ENCODE peak calls at places on chromosomes 2 and 18, in four cellular contexts. W is fibroblast of the aortic adventitia, I is foreskin fibroblast, E is hepatocyte. B is an unnamed sample.

GRCh38 chr2:217934321-217935131 is 68.3 kb downstream of the TNS1 start:
- DNase-seq in W (peak), I (peak), E (no peak), B (no peak)

GRCh38 chr18:55265916-55266488 is 306.7 kb upstream of the CCDC68 start:
- DNase-seq in W (no peak), E (no peak), I (peak), B (no peak)

GRCh38 chr18:63379639-63379962 is 12.6 kb upstream of the KDSR start:
- DNase-seq in E (no peak), W (no peak), I (no peak), B (no peak)

GRCh38 chr2:41932241-41933034 is 115.4 kb upstream of the PKDCC start:
- DNase-seq in E (peak), W (peak), I (peak), B (no peak)

GRCh38 chr2:148546270-148546669 is 98.3 kb upstream of the EPC2 start:
- DNase-seq in I (no peak), W (no peak), E (no peak), B (no peak)

GRCh38 chr2:156385242-156385641 is 50.9 kb upstream of the GPD2 start:
- DNase-seq in E (no peak), W (no peak), I (no peak), B (no peak)

GRCh38 chr2:49954074-49954473 is 799.8 kb upstream of the FSHR start:
- DNase-seq in W (no peak), E (no peak), I (no peak), B (no peak)

GRCh38 chr2:26395394-26395793 is 6.3 kb upstream of the DRC1 start:
- DNase-seq in W (no peak), I (no peak), E (no peak), B (no peak)

GRCh38 chr2:48940606-48941005 is 185.1 kb upstream of the LHCGR start:
- DNase-seq in I (no peak), W (no peak), E (peak), B (no peak)

GRCh38 chr2:136114392-136114791 is 3.6 kb downstream of the CXCR4 start:
- DNase-seq in E (peak), W (no peak), I (no peak), B (no peak)

GRCh38 chr2:237283136-237283928 is 130.6 kb downstream of the COL6A3 start:
- DNase-seq in E (no peak), W (peak), I (peak), B (no peak)

GRCh38 chr2:241257419-241258032 is 57.9 kb downstream of the HDLBP start:
- DNase-seq in I (no peak), E (no peak), W (peak), B (no peak)

GRCh38 chr18:69636529-69637301 is 236.0 kb downstream of the DOK6 start:
- DNase-seq in W (no peak), I (no peak), E (no peak), B (no peak)

GRCh38 chr18:72811047-72811446 is 56.7 kb downstream of the NETO1 start:
- DNase-seq in E (no peak), I (no peak), W (no peak), B (no peak)

GRCh38 chr2:234593636-234594035 is 96.8 kb upstream of the ARL4C start:
- DNase-seq in I (peak), E (no peak), W (no peak), B (no peak)

GRCh38 chr2:150571121-150571520 is 83.7 kb upstream of the RND3 start:
- DNase-seq in I (no peak), W (peak), E (no peak), B (no peak)

GRCh38 chr2:204018717-204019116 is 82.2 kb downstream of the ICOS start:
- DNase-seq in E (no peak), W (no peak), I (no peak), B (no peak)

GRCh38 chr18:25089470-25089869 is 262.5 kb downstream of the ZNF521 start:
- DNase-seq in E (no peak), W (no peak), I (no peak), B (no peak)

GRCh38 chr2:240322231-240322955 is 113.1 kb upstream of the GPC1 start:
- DNase-seq in I (no peak), E (peak), W (no peak), B (no peak)

GRCh38 chr2:241798631-241799521 is 10.1 kb upstream of the NEU4 start:
- DNase-seq in E (no peak), W (no peak), I (no peak), B (no peak)

GRCh38 chr2:234773764-234774409 is 177.9 kb upstream of the SH3BP4 start:
- DNase-seq in I (no peak), W (no peak), E (no peak), B (no peak)

GRCh38 chr18:11366410-11366809 is 217.0 kb upstream of the PIEZO2 start:
- DNase-seq in E (no peak), W (no peak), I (peak), B (no peak)

GRCh38 chr2:101002562-101003277 is 631 bp downstream of the RPL31 start:
- DNase-seq in I (no peak), W (peak), E (no peak), B (no peak)

GRCh38 chr2:229252280-229252679 is 18.8 kb downstream of the PID1 start:
- DNase-seq in E (no peak), I (no peak), W (no peak), B (no peak)

GRCh38 chr2:170965446-170966225 is 36.6 kb downstream of the GORASP2 start:
- DNase-seq in I (no peak), W (no peak), E (no peak), B (no peak)

GRCh38 chr2:3611611-3612010 is 16.7 kb downstream of the COLEC11 start:
- DNase-seq in W (no peak), E (no peak), I (no peak), B (no peak)

GRCh38 chr2:215651412-215651811 is 215.5 kb upstream of the FN1 start:
- DNase-seq in W (no peak), E (no peak), I (no peak), B (no peak)

GRCh38 chr2:176085861-176086771 is 2.4 kb upstream of the EVX2 start:
- DNase-seq in W (peak), E (peak), I (no peak), B (peak)

GRCh38 chr2:46981662-46982351 is 66.2 kb upstream of the MCFD2 start:
- DNase-seq in W (no peak), I (no peak), E (peak), B (no peak)

GRCh38 chr2:1605102-1605501 is 139.2 kb downstream of the PXDN start:
- DNase-seq in W (no peak), E (no peak), I (no peak), B (no peak)

GRCh38 chr18:13356032-13356431 is 137.5 kb downstream of the LDLRAD4 start:
- DNase-seq in E (no peak), W (no peak), I (no peak), B (no peak)

GRCh38 chr2:191869178-191869577 is 22.3 kb upstream of the CAVIN2 start:
- DNase-seq in E (peak), I (peak), W (no peak), B (peak)

GRCh38 chr2:236602678-236603077 is 33.1 kb downstream of the ACKR3 start:
- DNase-seq in I (no peak), E (no peak), W (no peak), B (no peak)

GRCh38 chr2:157318884-157319283 is 6.7 kb downstream of the ERMN start:
- DNase-seq in I (no peak), E (no peak), W (no peak), B (no peak)

GRCh38 chr2:238122287-238123217 is 15.9 kb upstream of the KLHL30 start:
- DNase-seq in W (no peak), E (no peak), I (no peak), B (no peak)

GRCh38 chr18:72799106-72799505 is 68.7 kb downstream of the NETO1 start:
- DNase-seq in I (peak), W (no peak), E (no peak), B (no peak)

GRCh38 chr2:85661139-85661858 is 6.7 kb downstream of the SFTPB start:
- DNase-seq in I (no peak), W (no peak), E (no peak), B (no peak)

GRCh38 chr2:203498161-203498560 is 36.9 kb downstream of the RAPH1 start:
- DNase-seq in I (peak), W (peak), E (peak), B (no peak)

DNA sequence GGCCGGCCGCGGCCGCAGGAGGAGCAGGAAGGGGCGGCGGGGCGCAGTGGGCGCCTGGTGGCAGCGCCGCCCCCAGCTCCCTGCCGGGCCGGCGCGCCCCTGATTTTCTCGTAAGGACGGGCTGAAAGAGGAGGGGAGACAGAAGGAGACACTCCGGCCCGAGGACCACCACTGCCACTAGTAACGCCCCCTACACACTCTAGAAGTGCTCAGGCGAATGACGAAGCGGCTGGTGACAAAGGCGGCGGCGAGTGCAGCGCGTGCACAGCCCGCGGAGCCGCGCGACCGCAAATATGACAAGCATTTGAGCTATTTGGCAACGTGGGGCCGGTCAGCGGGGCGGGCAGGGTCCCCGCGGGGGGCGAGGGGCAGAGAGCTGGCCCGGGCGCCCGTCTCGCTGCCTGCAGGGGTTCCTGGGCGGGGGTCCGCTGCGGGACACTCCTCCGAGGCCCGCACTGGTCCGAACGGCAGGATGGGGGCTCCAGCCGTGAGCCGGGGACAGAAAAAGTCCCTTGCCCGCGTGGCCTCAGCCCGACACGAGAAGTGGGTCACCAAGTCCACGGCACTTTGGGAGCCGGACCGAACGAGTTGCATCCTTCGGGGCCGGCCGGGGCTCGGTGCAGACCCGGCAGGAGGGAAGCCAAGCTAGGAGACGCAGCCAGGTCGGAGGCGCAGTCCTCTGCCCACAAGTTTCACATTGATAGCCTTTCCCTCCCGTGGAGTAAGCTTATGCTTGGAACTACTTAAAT is 524 bp upstream of the SERTAD2 start:
- DNase-seq in W (peak), I (peak), E (peak), B (peak)
- TF ChIP-seq CTCF in W (no peak), I (no peak), E (no peak), B (no peak)

DNA sequence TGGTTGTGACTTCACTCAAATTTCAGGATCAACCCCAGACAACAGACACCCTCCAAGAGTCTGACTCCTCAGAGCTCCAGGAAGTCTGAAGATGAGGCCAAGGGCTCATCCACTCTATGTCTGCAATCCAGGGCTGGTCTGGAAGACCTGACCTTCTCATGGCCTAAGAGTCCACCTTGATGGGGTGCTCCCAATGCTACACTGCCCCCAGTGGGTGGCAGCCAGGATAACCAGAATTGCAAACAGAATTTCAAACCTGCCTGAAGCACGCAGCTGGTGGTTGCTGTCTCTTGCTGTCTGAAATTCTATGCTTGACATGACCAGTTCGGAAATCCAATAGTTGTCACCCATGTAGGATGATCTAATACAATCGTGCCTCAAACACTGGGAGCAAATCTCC is 96.0 kb downstream of the UXS1 start:
- DNase-seq in W (peak), I (no peak), E (peak), B (peak)
- TF ChIP-seq CTCF in W (peak), I (peak), E (peak), B (peak)

GRCh38 chr2:57278451-57278850 is 768.2 kb upstream of the VRK2 start:
- DNase-seq in E (no peak), W (no peak), I (no peak), B (no peak)
- TF ChIP-seq CTCF in E (no peak), W (no peak), I (no peak), B (no peak)

GRCh38 chr2:120708944-120709607 is 26.6 kb upstream of the GLI2 start:
- DNase-seq in I (no peak), E (no peak), W (no peak), B (no peak)

GRCh38 chr2:120711694-120712093 is 24.0 kb upstream of the GLI2 start:
- DNase-seq in I (no peak), E (no peak), W (no peak), B (no peak)

GRCh38 chr2:120712180-120712678 is 23.4 kb upstream of the GLI2 start:
- DNase-seq in I (no peak), E (no peak), W (peak), B (no peak)

GRCh38 chr2:120709608-120710041 is 26.0 kb upstream of the GLI2 start:
- DNase-seq in W (peak), E (no peak), I (no peak), B (no peak)

DNA sequence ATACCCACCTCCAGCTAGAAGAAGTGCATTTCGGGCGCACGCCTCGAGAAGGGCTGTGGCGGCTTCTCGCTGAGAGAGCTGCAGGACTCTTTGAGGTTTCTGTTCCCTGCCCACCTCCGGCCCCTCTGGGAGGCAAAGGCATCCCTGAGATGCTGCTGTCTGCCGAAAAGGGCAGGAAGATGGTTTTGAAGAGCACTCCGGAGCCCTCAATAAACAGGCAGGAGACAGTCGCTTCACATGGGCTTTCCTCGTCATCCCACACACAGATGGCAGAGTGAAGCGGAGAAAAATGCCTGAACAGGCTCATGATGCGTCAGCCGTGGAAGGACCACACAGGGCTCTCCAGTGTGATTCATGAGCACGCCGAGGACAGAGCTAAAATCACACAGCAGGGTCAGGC is 25.4 kb upstream of the GLI2 start:
- DNase-seq in E (no peak), I (peak), W (no peak), B (no peak)
- TF ChIP-seq CTCF in E (no peak), I (no peak), W (no peak), B (no peak)

DNA sequence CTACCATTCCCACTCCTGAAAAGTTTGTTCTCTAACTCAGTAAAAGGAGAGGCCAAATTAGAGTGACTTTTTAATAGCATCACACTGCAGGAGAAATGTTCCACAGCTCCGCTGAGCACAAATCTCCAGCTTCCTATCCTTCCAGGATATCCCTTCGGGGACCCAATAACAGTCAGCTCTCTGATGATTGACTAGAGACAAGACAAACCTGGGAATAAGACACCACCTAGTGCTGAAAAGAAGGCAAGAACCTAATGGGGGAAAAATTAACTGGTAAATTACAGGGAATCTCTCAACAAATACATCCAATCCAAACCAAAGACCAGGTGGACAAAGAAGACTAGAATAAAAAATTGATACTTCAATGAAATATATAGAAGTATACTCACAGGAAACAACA is 977.1 kb upstream of the SOX11 start:
- DNase-seq in I (no peak), E (no peak), W (no peak), B (no peak)
- TF ChIP-seq CTCF in I (no peak), E (peak), W (no peak), B (no peak)

DNA sequence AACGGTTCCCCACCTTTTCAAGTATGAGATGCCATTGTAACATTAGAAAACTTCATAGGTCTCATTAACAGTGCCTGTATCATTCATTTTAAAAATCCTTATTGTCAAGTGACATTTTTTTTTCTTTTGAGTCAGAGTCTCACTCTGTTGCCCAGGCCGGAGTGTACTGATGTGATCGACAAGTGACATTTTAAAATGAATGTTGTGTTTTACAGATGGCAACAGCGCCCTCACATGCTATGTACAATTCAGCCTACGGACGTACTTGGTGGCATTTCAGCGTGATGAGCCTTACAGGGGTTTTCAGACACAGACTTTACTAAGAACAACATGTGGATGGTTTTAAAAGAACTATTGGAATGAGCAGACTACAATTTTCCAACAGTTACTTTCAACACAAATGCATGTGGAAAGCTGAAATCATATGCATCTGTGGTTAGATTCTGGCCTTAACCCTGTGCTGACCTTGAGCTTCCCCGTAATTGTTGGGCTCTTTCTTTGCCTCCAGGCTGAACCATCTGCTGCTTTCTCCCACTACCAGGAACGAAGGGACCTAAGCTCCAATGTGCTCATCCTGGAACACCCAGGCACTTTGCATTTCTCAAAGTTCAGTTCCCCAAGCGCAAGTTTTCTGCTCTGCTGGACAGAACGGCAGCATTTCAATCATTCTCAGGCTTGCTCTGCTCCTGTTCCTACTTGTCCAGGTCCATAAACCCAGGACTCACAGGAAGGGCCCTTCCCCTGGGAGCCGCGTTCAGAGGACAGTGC is 119.9 kb upstream of the NDUFV2 start:
- DNase-seq in W (peak), E (peak), I (peak), B (peak)
- TF ChIP-seq CTCF in W (peak), E (peak), I (peak), B (peak)

GRCh38 chr2:159201321-159202063 is 85.0 kb downstream of the WDSUB1 start:
- DNase-seq in I (peak), E (no peak), W (peak), B (no peak)
- TF ChIP-seq CTCF in I (no peak), E (no peak), W (no peak), B (no peak)

B was measured in Calu3.